ENCODE peak calls at places on chromosomes 16 and 17, in six cellular contexts. One of them, this sample, is unnamed.

GRCh38 chr17:65797809-65798208 is 236.4 kb upstream of the AXIN2 start:
- DNase-seq in H9: peak
- DNase-seq in K562: peak
- DNase-seq in WERI-Rb-1: peak
- DNase-seq in HepG2: peak
- DNase-seq in CD4-positive, alpha-beta T cell: peak
- DNase-seq in this sample: no peak

GRCh38 chr16:2214721-2214970 is at the start of gene PGP:
- DNase-seq in H9: no peak
- DNase-seq in K562: no peak
- DNase-seq in WERI-Rb-1: no peak
- DNase-seq in HepG2: no peak
- DNase-seq in CD4-positive, alpha-beta T cell: no peak
- DNase-seq in this sample: no peak

GRCh38 chr16:86088287-86088686 is 189.3 kb downstream of the IRF8 start:
- DNase-seq in H9: no peak
- DNase-seq in K562: no peak
- DNase-seq in WERI-Rb-1: no peak
- DNase-seq in HepG2: no peak
- DNase-seq in CD4-positive, alpha-beta T cell: no peak
- DNase-seq in this sample: no peak

GRCh38 chr16:56328276-56329022 is 96.9 kb downstream of the AMFR start:
- DNase-seq in H9: no peak
- DNase-seq in K562: no peak
- DNase-seq in WERI-Rb-1: no peak
- DNase-seq in HepG2: no peak
- DNase-seq in CD4-positive, alpha-beta T cell: no peak
- DNase-seq in this sample: no peak

GRCh38 chr16:50835358-50836060 is 93.6 kb downstream of the CYLD start:
- DNase-seq in H9: no peak
- DNase-seq in K562: no peak
- DNase-seq in WERI-Rb-1: no peak
- DNase-seq in HepG2: no peak
- DNase-seq in CD4-positive, alpha-beta T cell: no peak
- DNase-seq in this sample: no peak

GRCh38 chr17:3879181-3879580 is 13.7 kb downstream of the CAMKK1 start:
- DNase-seq in H9: no peak
- DNase-seq in K562: no peak
- DNase-seq in WERI-Rb-1: peak
- DNase-seq in HepG2: no peak
- DNase-seq in CD4-positive, alpha-beta T cell: no peak
- DNase-seq in this sample: no peak

GRCh38 chr16:83418565-83418964 is 389.2 kb upstream of the HSBP1 start:
- DNase-seq in H9: no peak
- DNase-seq in K562: no peak
- DNase-seq in WERI-Rb-1: no peak
- DNase-seq in HepG2: no peak
- DNase-seq in CD4-positive, alpha-beta T cell: no peak
- DNase-seq in this sample: no peak

GRCh38 chr16:88461291-88462269 is 8.5 kb downstream of the ZFPM1 start:
- DNase-seq in H9: peak
- DNase-seq in K562: peak
- DNase-seq in WERI-Rb-1: no peak
- DNase-seq in HepG2: no peak
- DNase-seq in CD4-positive, alpha-beta T cell: no peak
- DNase-seq in this sample: peak

GRCh38 chr17:57905875-57906455 is 49.2 kb downstream of the CUEDC1 start:
- DNase-seq in H9: no peak
- DNase-seq in K562: no peak
- DNase-seq in WERI-Rb-1: no peak
- DNase-seq in HepG2: no peak
- DNase-seq in CD4-positive, alpha-beta T cell: no peak
- DNase-seq in this sample: no peak
- H3K27ac ChIP-seq in H9: no peak
- H3K27ac ChIP-seq in K562: no peak
- H3K27ac ChIP-seq in WERI-Rb-1: no peak
- H3K27ac ChIP-seq in HepG2: no peak
- H3K27ac ChIP-seq in CD4-positive, alpha-beta T cell: no peak
- H3K27ac ChIP-seq in this sample: no peak

GRCh38 chr16:47567321-47567720 is 106.2 kb downstream of the PHKB start:
- DNase-seq in H9: no peak
- DNase-seq in K562: no peak
- DNase-seq in WERI-Rb-1: no peak
- DNase-seq in HepG2: no peak
- DNase-seq in CD4-positive, alpha-beta T cell: no peak
- DNase-seq in this sample: no peak

GRCh38 chr16:47568355-47568754 is 107.2 kb downstream of the PHKB start:
- DNase-seq in H9: no peak
- DNase-seq in K562: no peak
- DNase-seq in WERI-Rb-1: no peak
- DNase-seq in HepG2: no peak
- DNase-seq in CD4-positive, alpha-beta T cell: no peak
- DNase-seq in this sample: no peak

GRCh38 chr16:47571049-47571448 is 109.9 kb downstream of the PHKB start:
- DNase-seq in H9: no peak
- DNase-seq in K562: peak
- DNase-seq in WERI-Rb-1: no peak
- DNase-seq in HepG2: no peak
- DNase-seq in CD4-positive, alpha-beta T cell: no peak
- DNase-seq in this sample: no peak

GRCh38 chr16:47574091-47575054 is 113.2 kb downstream of the PHKB start:
- DNase-seq in H9: no peak
- DNase-seq in K562: no peak
- DNase-seq in WERI-Rb-1: no peak
- DNase-seq in HepG2: no peak
- DNase-seq in CD4-positive, alpha-beta T cell: no peak
- DNase-seq in this sample: no peak

DNA sequence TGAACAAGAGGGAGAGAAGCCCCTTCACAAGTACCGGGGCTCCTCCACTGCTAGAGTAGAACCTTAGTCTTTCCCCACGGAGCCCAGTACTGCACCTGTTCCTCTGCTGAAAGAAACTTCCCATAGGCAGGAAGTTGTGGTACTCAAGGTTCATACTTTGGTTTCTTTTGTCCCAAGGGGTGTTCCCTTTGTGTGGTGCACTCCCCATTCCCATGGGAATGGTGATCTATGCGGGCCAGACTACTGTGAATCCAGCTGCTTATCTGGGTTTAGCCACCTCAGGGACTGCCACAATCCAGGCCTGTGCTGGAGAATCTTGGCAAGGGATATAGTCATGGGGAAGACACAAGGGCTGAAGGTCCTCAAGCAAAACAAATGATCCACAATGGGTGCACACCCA is 110.6 kb downstream of the PHKB start:
- DNase-seq in H9: no peak
- DNase-seq in K562: no peak
- DNase-seq in WERI-Rb-1: no peak
- DNase-seq in HepG2: no peak
- DNase-seq in CD4-positive, alpha-beta T cell: no peak
- DNase-seq in this sample: no peak
- H3K27ac ChIP-seq in H9: no peak
- H3K27ac ChIP-seq in K562: no peak
- H3K27ac ChIP-seq in WERI-Rb-1: no peak
- H3K27ac ChIP-seq in HepG2: no peak
- H3K27ac ChIP-seq in CD4-positive, alpha-beta T cell: no peak
- H3K27ac ChIP-seq in this sample: no peak

GRCh38 chr17:81056352-81056751 is 21.4 kb downstream of the BAIAP2 start:
- DNase-seq in H9: no peak
- DNase-seq in K562: no peak
- DNase-seq in WERI-Rb-1: no peak
- DNase-seq in HepG2: no peak
- DNase-seq in CD4-positive, alpha-beta T cell: no peak
- DNase-seq in this sample: no peak

GRCh38 chr17:81057079-81057730 is 22.3 kb downstream of the BAIAP2 start:
- DNase-seq in H9: no peak
- DNase-seq in K562: peak
- DNase-seq in WERI-Rb-1: peak
- DNase-seq in HepG2: no peak
- DNase-seq in CD4-positive, alpha-beta T cell: no peak
- DNase-seq in this sample: peak

GRCh38 chr17:81058263-81058871 is 23.4 kb downstream of the BAIAP2 start:
- DNase-seq in H9: no peak
- DNase-seq in K562: no peak
- DNase-seq in WERI-Rb-1: no peak
- DNase-seq in HepG2: no peak
- DNase-seq in CD4-positive, alpha-beta T cell: no peak
- DNase-seq in this sample: no peak

GRCh38 chr17:81059026-81059425 is 24.1 kb downstream of the BAIAP2 start:
- DNase-seq in H9: no peak
- DNase-seq in K562: no peak
- DNase-seq in WERI-Rb-1: no peak
- DNase-seq in HepG2: no peak
- DNase-seq in CD4-positive, alpha-beta T cell: no peak
- DNase-seq in this sample: no peak

DNA sequence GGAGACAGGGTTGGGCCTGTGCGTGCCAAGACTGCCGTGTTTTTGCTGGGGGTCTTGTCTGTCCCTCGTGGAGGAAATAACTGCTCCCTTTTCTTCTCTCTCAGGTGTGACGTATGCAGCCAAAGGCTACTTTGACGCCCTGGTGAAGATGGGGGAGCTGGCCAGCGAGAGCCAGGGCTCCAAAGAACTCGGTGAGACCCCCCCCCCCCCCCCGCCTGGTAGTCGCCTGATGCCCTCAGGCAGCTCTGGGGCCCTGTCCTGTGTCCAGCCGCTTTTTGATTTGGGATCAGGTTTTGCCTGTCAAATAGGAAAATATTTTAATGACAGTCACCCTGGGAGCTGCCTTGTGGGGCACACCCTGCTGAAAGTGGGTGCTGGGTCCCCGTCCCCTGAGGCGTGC is 22.8 kb downstream of the BAIAP2 start:
- DNase-seq in H9: no peak
- DNase-seq in K562: no peak
- DNase-seq in WERI-Rb-1: no peak
- DNase-seq in HepG2: no peak
- DNase-seq in CD4-positive, alpha-beta T cell: no peak
- DNase-seq in this sample: no peak
- H3K27ac ChIP-seq in H9: no peak
- H3K27ac ChIP-seq in K562: peak
- H3K27ac ChIP-seq in WERI-Rb-1: peak
- H3K27ac ChIP-seq in HepG2: no peak
- H3K27ac ChIP-seq in CD4-positive, alpha-beta T cell: no peak
- H3K27ac ChIP-seq in this sample: no peak

GRCh38 chr16:84791088-84791487 is 28.7 kb upstream of the CRISPLD2 start:
- DNase-seq in H9: no peak
- DNase-seq in K562: no peak
- DNase-seq in WERI-Rb-1: no peak
- DNase-seq in HepG2: no peak
- DNase-seq in CD4-positive, alpha-beta T cell: no peak
- DNase-seq in this sample: peak

GRCh38 chr16:84794626-84795025 is 25.2 kb upstream of the CRISPLD2 start:
- DNase-seq in H9: no peak
- DNase-seq in K562: no peak
- DNase-seq in WERI-Rb-1: no peak
- DNase-seq in HepG2: no peak
- DNase-seq in CD4-positive, alpha-beta T cell: no peak
- DNase-seq in this sample: no peak

GRCh38 chr16:84800118-84800517 is 19.7 kb upstream of the CRISPLD2 start:
- DNase-seq in H9: no peak
- DNase-seq in K562: no peak
- DNase-seq in WERI-Rb-1: no peak
- DNase-seq in HepG2: no peak
- DNase-seq in CD4-positive, alpha-beta T cell: no peak
- DNase-seq in this sample: no peak

GRCh38 chr16:84791501-84791900 is 28.3 kb upstream of the CRISPLD2 start:
- DNase-seq in H9: no peak
- DNase-seq in K562: no peak
- DNase-seq in WERI-Rb-1: no peak
- DNase-seq in HepG2: no peak
- DNase-seq in CD4-positive, alpha-beta T cell: no peak
- DNase-seq in this sample: no peak

GRCh38 chr16:84795338-84796053 is 24.3 kb upstream of the CRISPLD2 start:
- DNase-seq in H9: no peak
- DNase-seq in K562: no peak
- DNase-seq in WERI-Rb-1: no peak
- DNase-seq in HepG2: no peak
- DNase-seq in CD4-positive, alpha-beta T cell: no peak
- DNase-seq in this sample: no peak
- H3K27ac ChIP-seq in H9: no peak
- H3K27ac ChIP-seq in K562: no peak
- H3K27ac ChIP-seq in WERI-Rb-1: no peak
- H3K27ac ChIP-seq in HepG2: no peak
- H3K27ac ChIP-seq in CD4-positive, alpha-beta T cell: no peak
- H3K27ac ChIP-seq in this sample: no peak

GRCh38 chr16:58500329-58501241 is 642 bp downstream of the NDRG4 start:
- DNase-seq in H9: peak
- DNase-seq in K562: no peak
- DNase-seq in WERI-Rb-1: no peak
- DNase-seq in HepG2: no peak
- DNase-seq in CD4-positive, alpha-beta T cell: no peak
- DNase-seq in this sample: no peak
- H3K27ac ChIP-seq in H9: no peak
- H3K27ac ChIP-seq in K562: no peak
- H3K27ac ChIP-seq in WERI-Rb-1: peak
- H3K27ac ChIP-seq in HepG2: no peak
- H3K27ac ChIP-seq in CD4-positive, alpha-beta T cell: no peak
- H3K27ac ChIP-seq in this sample: no peak

DNA sequence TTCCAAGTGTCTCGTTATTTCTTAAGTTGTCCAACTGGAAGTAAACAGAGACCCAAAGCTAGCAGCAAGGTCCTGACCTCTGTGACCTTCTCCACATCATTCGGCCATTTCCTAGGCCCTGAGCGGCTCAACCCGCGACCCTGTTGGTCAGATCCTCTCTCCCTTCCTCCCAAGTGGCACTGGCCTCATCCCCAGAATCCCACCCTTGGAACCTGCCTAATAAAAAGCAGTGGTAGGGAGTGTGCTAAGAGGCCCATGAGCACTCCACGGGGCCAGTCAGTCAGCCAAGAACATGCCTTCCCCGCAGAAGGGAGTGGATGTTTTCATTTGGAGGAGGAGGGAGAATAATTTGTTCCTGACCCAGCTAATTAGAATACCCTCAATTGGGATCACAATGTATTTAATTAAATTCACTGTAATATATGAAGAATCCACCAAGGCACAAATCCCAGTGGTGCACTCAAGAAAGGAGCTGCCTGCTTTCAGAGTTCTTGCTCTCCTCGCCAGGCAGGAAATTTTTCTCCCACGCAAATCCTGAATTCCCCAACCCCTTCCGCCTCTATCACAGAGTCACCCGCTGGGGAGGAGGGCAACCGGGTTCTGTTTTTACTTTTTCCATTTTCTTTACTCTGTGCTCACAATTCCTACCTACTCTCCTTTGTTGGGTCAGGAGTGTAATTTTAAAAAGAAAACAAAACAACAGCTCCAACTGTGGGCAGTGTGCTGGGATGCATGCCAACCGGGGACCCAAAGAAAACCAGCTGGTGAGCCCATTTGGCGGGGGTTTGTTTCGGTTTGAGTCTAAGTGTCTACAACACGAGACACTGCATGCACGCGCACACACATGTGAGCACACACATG is 153.4 kb downstream of the ZFHX3 start:
- DNase-seq in H9: no peak
- DNase-seq in K562: no peak
- DNase-seq in WERI-Rb-1: no peak
- DNase-seq in HepG2: no peak
- DNase-seq in CD4-positive, alpha-beta T cell: no peak
- DNase-seq in this sample: no peak
- H3K27ac ChIP-seq in H9: no peak
- H3K27ac ChIP-seq in K562: no peak
- H3K27ac ChIP-seq in WERI-Rb-1: no peak
- H3K27ac ChIP-seq in HepG2: no peak
- H3K27ac ChIP-seq in CD4-positive, alpha-beta T cell: no peak
- H3K27ac ChIP-seq in this sample: no peak

This sample was measured in small intestine.